ENCODE peak calls at places on chromosomes 5 and 9, in ten cellular contexts. Y, I, Q, P, Z, T, C, G, O and V are unnamed samples.

GRCh38 chr9:14661421-14662059 is 31.7 kb downstream of the ZDHHC21 start:
- DNase-seq in Y (peak), T (no peak), I (no peak), G (no peak), Z (no peak), P (no peak), C (no peak), O (peak), Q (peak), V (peak)

GRCh38 chr5:6676702-6677101 is 36.5 kb upstream of the TENT4A start:
- DNase-seq in P (no peak), T (no peak), I (peak), Q (no peak), C (no peak), O (no peak), G (no peak), Y (no peak), Z (no peak), V (peak)

GRCh38 chr5:343461-344401 is 22.2 kb downstream of the AHRR start:
- DNase-seq in O (peak), I (peak), C (no peak), T (peak), Z (no peak), G (no peak), Y (no peak), Q (peak), P (peak), V (peak)

GRCh38 chr9:31587176-31587575 is 797.3 kb upstream of the ACO1 start:
- DNase-seq in T (no peak), Q (no peak), Z (no peak), I (no peak), P (no peak), G (no peak), C (no peak), Y (no peak), O (no peak), V (no peak)

GRCh38 chr9:130920762-130921482 is 18.1 kb downstream of the FIBCD1 start:
- DNase-seq in Y (no peak), Z (no peak), P (no peak), I (no peak), Q (no peak), C (no peak), O (no peak), T (no peak), G (no peak), V (no peak)

GRCh38 chr5:173242675-173243085 is 7.7 kb upstream of the NKX2-5 start:
- DNase-seq in G (peak), C (no peak), Q (no peak), T (no peak), I (no peak), P (no peak), O (no peak), Z (no peak), Y (no peak), V (peak)

GRCh38 chr9:97636903-97637302 is 3.3 kb downstream of the NCBP1 start:
- DNase-seq in Q (no peak), P (no peak), G (no peak), O (no peak), I (no peak), T (no peak), C (no peak), Z (no peak), Y (no peak), V (no peak)

GRCh38 chr5:132325691-132326090 is 31.5 kb downstream of the SLC22A4 start:
- DNase-seq in O (no peak), Y (no peak), Z (no peak), P (no peak), C (no peak), T (no peak), G (no peak), Q (no peak), I (no peak), V (no peak)

GRCh38 chr5:60260658-60261057 is 367.1 kb upstream of the PDE4D start:
- DNase-seq in Z (no peak), G (no peak), C (no peak), Q (no peak), P (no peak), I (no peak), O (no peak), T (no peak), Y (no peak), V (peak)

GRCh38 chr9:136684799-136685198 is 2.5 kb downstream of the AGPAT2 start:
- DNase-seq in P (no peak), I (no peak), G (no peak), Y (no peak), T (no peak), Z (no peak), C (no peak), O (no peak), Q (no peak), V (no peak)

GRCh38 chr9:112884086-112884485 is 6.6 kb downstream of the SLC46A2 start:
- DNase-seq in Z (no peak), C (no peak), I (peak), T (no peak), Q (no peak), P (no peak), G (no peak), Y (no peak), O (no peak), V (peak)

GRCh38 chr5:181224390-181225234 is 1.5 kb downstream of the TRIM41 start:
- DNase-seq in P (peak), O (no peak), G (no peak), T (no peak), Q (no peak), Z (no peak), Y (no peak), I (no peak), C (no peak), V (no peak)